ENCODE peak calls at places on chromosomes 3 and 15, in ten cellular contexts. O is ovary, I is adrenal gland, H is tibial nerve, W is HCT116, Y is lower leg skin, M is sigmoid colon, N is gastrocnemius medialis, P is body of pancreas, K is uterus. F is an unnamed sample.
A peak's percentile ranks its signal among the peaks of the same experiment; 100 is the strongest.

GRCh38 chr3:157201648-157202278 is 41.8 kb upstream of the CCNL1 start:
- DNase-seq in P (no peak), O (no peak), M (no peak), H (no peak), W (peak; percentile 19), Y (no peak), I (no peak), N (no peak), K (no peak), F (no peak)

GRCh38 chr15:80191897-80192595 is 39.2 kb downstream of the FAH start:
- DNase-seq in M (no peak), K (no peak), W (no peak), I (no peak), P (no peak), N (no peak), H (no peak), Y (no peak), O (no peak), F (no peak)

GRCh38 chr3:179027326-179027900 is 44.2 kb downstream of the ZMAT3 start:
- DNase-seq in K (peak; percentile 22), N (no peak), O (no peak), I (no peak), P (no peak), Y (no peak), H (no peak), W (no peak), M (no peak), F (no peak)

GRCh38 chr3:7646851-7647250 is 785.9 kb downstream of the GRM7 start:
- DNase-seq in P (no peak), K (no peak), M (no peak), W (no peak), H (no peak), I (no peak), O (no peak), Y (no peak), N (no peak), F (no peak)

GRCh38 chr3:33067484-33067883 is 29.5 kb downstream of the GLB1 start:
- DNase-seq in P (no peak), W (peak; percentile 12), I (no peak), N (no peak), O (no peak), K (no peak), M (no peak), Y (no peak), H (no peak), F (no peak)

GRCh38 chr15:63368503-63368902 is 13.1 kb downstream of the CA12 start:
- DNase-seq in H (no peak), K (no peak), I (no peak), N (no peak), O (no peak), M (no peak), P (no peak), Y (no peak), W (no peak), F (no peak)

GRCh38 chr3:68288050-68288449 is 633.6 kb upstream of the SUCLG2 start:
- DNase-seq in O (no peak), M (no peak), N (no peak), K (no peak), I (no peak), P (no peak), Y (no peak), H (no peak), W (no peak), F (no peak)

GRCh38 chr3:76646921-76647562 is 392.9 kb upstream of the ROBO2 start:
- DNase-seq in O (no peak), M (no peak), P (no peak), Y (no peak), N (no peak), W (no peak), H (no peak), K (no peak), I (no peak), F (no peak)

GRCh38 chr3:171654809-171655208 is 155.5 kb downstream of the PLD1 start:
- DNase-seq in K (peak; percentile 57), Y (peak; percentile 75), W (no peak), P (peak; percentile 30), M (peak; percentile 81), O (peak; percentile 56), I (peak; percentile 79), N (peak; percentile 79), H (peak; percentile 57), F (no peak)

GRCh38 chr15:50945725-50946124 is 37.2 kb downstream of the AP4E1 start:
- DNase-seq in H (no peak), I (no peak), Y (no peak), O (no peak), N (no peak), P (peak; percentile 7), W (no peak), K (no peak), M (no peak), F (no peak)

GRCh38 chr3:184359610-184360009 is 1.8 kb downstream of the CLCN2 start:
- DNase-seq in O (peak; percentile 48), N (no peak), K (no peak), M (no peak), P (peak; percentile 50), I (no peak), H (no peak), Y (no peak), W (no peak), F (no peak)

GRCh38 chr3:195558602-195559001 is 15.5 kb upstream of the PPP1R2 start:
- DNase-seq in Y (no peak), O (no peak), K (no peak), N (peak; percentile 94), P (peak; percentile 70), H (no peak), I (no peak), M (no peak), W (peak; percentile 52), F (no peak)
- TF ChIP-seq CTCF in Y (no peak), O (no peak), K (peak; percentile 18), N (peak; percentile 60), P (no peak), H (peak; percentile 7), I (peak; percentile 15), M (peak; percentile 13), W (peak; percentile 90), F (peak; percentile 51)

DNA sequence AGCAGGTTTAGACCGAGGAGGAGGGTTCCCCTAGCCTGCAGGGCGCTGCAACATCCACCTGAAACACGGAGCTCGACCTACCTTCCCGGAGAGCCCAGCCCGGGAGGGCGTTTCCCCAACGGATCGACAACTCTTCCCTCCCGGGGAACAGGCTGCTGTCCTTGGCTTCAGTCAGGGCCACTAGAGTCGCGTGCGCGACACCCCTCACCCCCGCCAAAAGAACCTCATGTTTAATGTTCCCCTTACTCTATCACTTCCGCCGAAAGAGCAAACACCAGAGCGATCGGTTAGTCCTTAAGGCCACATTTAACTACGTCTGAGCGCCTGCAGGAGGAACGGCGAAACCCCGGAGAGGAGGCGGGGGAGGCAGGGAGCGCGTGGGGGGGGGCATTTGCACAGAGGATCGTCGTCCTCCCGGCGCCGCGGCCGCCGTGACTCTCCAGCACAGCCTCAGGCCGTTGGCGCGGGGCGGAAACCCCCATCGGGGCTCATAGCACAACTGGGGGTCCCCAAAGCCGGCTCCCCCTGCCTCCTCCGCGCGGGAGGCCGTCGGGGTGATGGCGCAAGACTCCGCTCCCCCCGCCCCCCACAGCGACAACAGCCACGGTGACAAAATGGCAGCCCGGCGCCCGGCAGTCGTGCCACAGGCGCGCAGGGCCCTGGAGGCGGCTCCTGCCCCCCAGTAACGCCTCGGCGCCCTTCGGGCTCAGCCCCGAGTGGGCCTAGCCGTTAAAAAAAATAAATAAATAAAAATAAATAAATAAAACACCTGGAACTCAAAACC is 3.2 kb downstream of the ANP32A start:
- DNase-seq in M (peak; percentile 84), W (no peak), O (peak; percentile 74), I (peak; percentile 63), K (peak; percentile 62), P (peak; percentile 85), H (peak; percentile 38), Y (peak; percentile 60), N (peak; percentile 67), F (peak; percentile 83)
- TF ChIP-seq POLR2A in M (no peak), W (no peak), O (no peak), I (peak; percentile 63), K (peak; percentile 34), P (peak; percentile 73), H (peak; percentile 8), Y (no peak), N (peak; percentile 51), F (no peak)

DNA sequence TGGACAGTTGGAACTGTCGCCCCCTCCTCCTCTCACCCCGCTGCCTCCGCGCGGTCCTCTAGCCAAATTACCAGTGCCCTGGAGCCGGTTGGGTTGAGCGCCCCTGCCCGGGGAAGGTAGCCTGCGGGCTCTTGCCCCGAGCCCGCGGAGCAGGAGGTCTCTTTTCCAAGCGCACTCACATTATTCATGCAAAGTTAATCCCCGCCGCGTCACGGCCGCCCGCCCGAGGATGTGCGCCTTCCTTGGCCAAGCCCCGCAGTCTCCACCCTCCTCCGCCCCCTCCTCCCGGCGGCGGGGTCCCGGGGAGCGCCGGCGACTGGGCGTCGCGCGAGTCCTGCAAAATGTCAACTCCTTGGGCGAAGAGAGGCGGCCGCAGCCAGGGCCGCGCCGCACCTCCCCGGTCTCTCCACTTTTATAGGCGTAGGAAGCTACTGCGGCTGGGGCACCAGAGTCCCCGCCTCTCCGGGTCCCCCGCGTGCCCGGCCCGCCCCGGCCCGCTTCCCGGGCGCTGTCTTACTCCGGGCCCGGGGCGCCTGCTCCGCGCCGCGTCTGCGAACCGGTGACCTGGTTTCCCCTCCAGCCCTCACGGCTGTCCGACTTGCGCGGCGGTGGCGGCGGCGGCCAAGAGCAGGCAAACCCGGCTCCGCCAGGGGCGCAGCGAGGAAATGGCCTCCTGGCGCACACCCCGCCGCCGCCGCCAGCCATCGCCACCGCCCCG is at the start of gene THRB:
- DNase-seq in K (peak; percentile 70), H (peak; percentile 44), P (peak; percentile 82), O (peak; percentile 66), N (peak; percentile 81), Y (peak; percentile 62), I (peak; percentile 82), M (peak; percentile 87), W (peak; percentile 27), F (peak; percentile 18)
- TF ChIP-seq CTCF in K (peak; percentile 15), H (peak; percentile 52), P (peak; percentile 11), O (peak; percentile 43), N (peak; percentile 50), Y (no peak), I (no peak), M (no peak), W (no peak), F (no peak)

GRCh38 chr15:40322531-40323238 is 807 bp upstream of the INAFM2 start:
- DNase-seq in P (peak; percentile 41), I (peak; percentile 20), K (no peak), H (no peak), M (peak; percentile 83), Y (no peak), N (no peak), W (no peak), O (peak; percentile 65), F (no peak)

GRCh38 chr15:40325700-40326099 is 2.2 kb downstream of the INAFM2 start:
- DNase-seq in M (no peak), O (no peak), Y (no peak), K (no peak), H (no peak), I (no peak), N (no peak), P (no peak), W (no peak), F (no peak)

GRCh38 chr15:40323953-40324937 is 753 bp downstream of the INAFM2 start:
- DNase-seq in M (no peak), K (no peak), O (peak; percentile 67), Y (no peak), P (no peak), W (no peak), H (no peak), N (no peak), I (no peak), F (peak; percentile 31)

GRCh38 chr15:40325188-40325587 is 1.7 kb downstream of the INAFM2 start:
- DNase-seq in M (no peak), O (no peak), K (no peak), W (no peak), N (no peak), P (no peak), I (no peak), H (no peak), Y (no peak), F (no peak)

GRCh38 chr15:40323239-40323952 is at the start of gene INAFM2:
- DNase-seq in K (peak; percentile 84), P (peak; percentile 94), I (peak; percentile 83), N (peak; percentile 89), H (peak; percentile 62), M (peak; percentile 96), W (peak; percentile 81), Y (peak; percentile 70), O (peak; percentile 95), F (peak; percentile 92)
- TF ChIP-seq POLR2A in K (peak; percentile 46), P (peak; percentile 18), I (peak; percentile 43), N (peak; percentile 78), H (peak; percentile 52), M (no peak), W (no peak), Y (no peak), O (no peak), F (peak; percentile 65)

F was measured in Peyer's patch.